ENCODE peak calls at places on chromosomes 4 and X, in seven cellular contexts. One of them, this sample, is unnamed.
A peak's percentile ranks its signal among the peaks of the same experiment; 100 is the strongest.

GRCh38 chr4:139934786-139935330 is 219.1 kb downstream of the MAML3 start:
- DNase-seq in activated CD4-positive, alpha-beta T cell treated with anti-CD3 and anti-CD28 coated beads, Interleukin-2, amount 50 U/mL, for 24 hours: no peak
- DNase-seq in HT-29: no peak
- DNase-seq in A172: no peak
- DNase-seq in T1000: no peak
- DNase-seq in amygdala: no peak
- DNase-seq in heart right ventricle: no peak
- DNase-seq in this sample: no peak

GRCh38 chrX:46573896-46574336 is 351 bp downstream of the CHST7 start:
- DNase-seq in activated CD4-positive, alpha-beta T cell treated with anti-CD3 and anti-CD28 coated beads, Interleukin-2, amount 50 U/mL, for 24 hours: no peak
- DNase-seq in HT-29: peak; percentile 32
- DNase-seq in A172: peak; percentile 29
- DNase-seq in T1000: no peak
- DNase-seq in amygdala: no peak
- DNase-seq in heart right ventricle: peak; percentile 32
- DNase-seq in this sample: no peak

GRCh38 chr4:123300222-123300621 is 96.4 kb upstream of the SPRY1 start:
- DNase-seq in activated CD4-positive, alpha-beta T cell treated with anti-CD3 and anti-CD28 coated beads, Interleukin-2, amount 50 U/mL, for 24 hours: no peak
- DNase-seq in HT-29: no peak
- DNase-seq in A172: no peak
- DNase-seq in T1000: no peak
- DNase-seq in amygdala: no peak
- DNase-seq in heart right ventricle: no peak
- DNase-seq in this sample: no peak

GRCh38 chr4:185592438-185592837 is 57.1 kb upstream of the PDLIM3 start:
- DNase-seq in activated CD4-positive, alpha-beta T cell treated with anti-CD3 and anti-CD28 coated beads, Interleukin-2, amount 50 U/mL, for 24 hours: no peak
- DNase-seq in HT-29: no peak
- DNase-seq in A172: no peak
- DNase-seq in T1000: no peak
- DNase-seq in amygdala: no peak
- DNase-seq in heart right ventricle: no peak
- DNase-seq in this sample: no peak

GRCh38 chrX:13647709-13648212 is 5.2 kb upstream of the TCEANC start:
- DNase-seq in activated CD4-positive, alpha-beta T cell treated with anti-CD3 and anti-CD28 coated beads, Interleukin-2, amount 50 U/mL, for 24 hours: peak; percentile 40
- DNase-seq in HT-29: peak; percentile 78
- DNase-seq in A172: peak; percentile 93
- DNase-seq in T1000: no peak
- DNase-seq in amygdala: no peak
- DNase-seq in heart right ventricle: peak; percentile 43
- DNase-seq in this sample: no peak

GRCh38 chrX:119427024-119427794 is 28.1 kb downstream of the SLC25A43 start:
- DNase-seq in activated CD4-positive, alpha-beta T cell treated with anti-CD3 and anti-CD28 coated beads, Interleukin-2, amount 50 U/mL, for 24 hours: no peak
- DNase-seq in HT-29: no peak
- DNase-seq in A172: no peak
- DNase-seq in T1000: no peak
- DNase-seq in amygdala: peak; percentile 0
- DNase-seq in heart right ventricle: peak; percentile 23
- DNase-seq in this sample: no peak

GRCh38 chrX:12076046-12076445 is 62.2 kb upstream of the FRMPD4 start:
- DNase-seq in activated CD4-positive, alpha-beta T cell treated with anti-CD3 and anti-CD28 coated beads, Interleukin-2, amount 50 U/mL, for 24 hours: no peak
- DNase-seq in HT-29: no peak
- DNase-seq in A172: peak; percentile 11
- DNase-seq in T1000: no peak
- DNase-seq in amygdala: no peak
- DNase-seq in heart right ventricle: no peak
- DNase-seq in this sample: no peak

GRCh38 chr4:75848891-75849290 is 53.4 kb downstream of the PPEF2 start:
- DNase-seq in activated CD4-positive, alpha-beta T cell treated with anti-CD3 and anti-CD28 coated beads, Interleukin-2, amount 50 U/mL, for 24 hours: no peak
- DNase-seq in HT-29: no peak
- DNase-seq in A172: peak; percentile 50
- DNase-seq in T1000: no peak
- DNase-seq in amygdala: no peak
- DNase-seq in heart right ventricle: no peak
- DNase-seq in this sample: no peak

GRCh38 chr4:7588002-7588401 is 153.3 kb upstream of the PSAPL1 start:
- DNase-seq in activated CD4-positive, alpha-beta T cell treated with anti-CD3 and anti-CD28 coated beads, Interleukin-2, amount 50 U/mL, for 24 hours: no peak
- DNase-seq in HT-29: no peak
- DNase-seq in A172: no peak
- DNase-seq in T1000: no peak
- DNase-seq in amygdala: no peak
- DNase-seq in heart right ventricle: no peak
- DNase-seq in this sample: no peak

GRCh38 chr4:74543247-74543670 is 98.3 kb downstream of the AREG start:
- DNase-seq in activated CD4-positive, alpha-beta T cell treated with anti-CD3 and anti-CD28 coated beads, Interleukin-2, amount 50 U/mL, for 24 hours: no peak
- DNase-seq in HT-29: peak; percentile 68
- DNase-seq in A172: no peak
- DNase-seq in T1000: no peak
- DNase-seq in amygdala: no peak
- DNase-seq in heart right ventricle: no peak
- DNase-seq in this sample: no peak

GRCh38 chr4:19309365-19309764 is 942.3 kb upstream of the SLIT2 start:
- DNase-seq in activated CD4-positive, alpha-beta T cell treated with anti-CD3 and anti-CD28 coated beads, Interleukin-2, amount 50 U/mL, for 24 hours: no peak
- DNase-seq in HT-29: peak; percentile 17
- DNase-seq in A172: peak; percentile 42
- DNase-seq in T1000: no peak
- DNase-seq in amygdala: no peak
- DNase-seq in heart right ventricle: no peak
- DNase-seq in this sample: no peak

GRCh38 chr4:151276787-151277557 is at the start of gene PRSS48:
- DNase-seq in activated CD4-positive, alpha-beta T cell treated with anti-CD3 and anti-CD28 coated beads, Interleukin-2, amount 50 U/mL, for 24 hours: peak; percentile 3
- DNase-seq in HT-29: peak; percentile 68
- DNase-seq in A172: peak; percentile 43
- DNase-seq in T1000: no peak
- DNase-seq in amygdala: peak; percentile 45
- DNase-seq in heart right ventricle: peak; percentile 57
- DNase-seq in this sample: peak; percentile 49

GRCh38 chr4:182238355-182238931 is 4.8 kb upstream of the TENM3 start:
- DNase-seq in activated CD4-positive, alpha-beta T cell treated with anti-CD3 and anti-CD28 coated beads, Interleukin-2, amount 50 U/mL, for 24 hours: no peak
- DNase-seq in HT-29: no peak
- DNase-seq in A172: peak; percentile 54
- DNase-seq in T1000: peak; percentile 28
- DNase-seq in amygdala: no peak
- DNase-seq in heart right ventricle: no peak
- DNase-seq in this sample: no peak

GRCh38 chr4:111718763-111719537 is 426.3 kb upstream of the FAM241A start:
- DNase-seq in activated CD4-positive, alpha-beta T cell treated with anti-CD3 and anti-CD28 coated beads, Interleukin-2, amount 50 U/mL, for 24 hours: no peak
- DNase-seq in HT-29: no peak
- DNase-seq in A172: no peak
- DNase-seq in T1000: no peak
- DNase-seq in amygdala: no peak
- DNase-seq in heart right ventricle: no peak
- DNase-seq in this sample: no peak

GRCh38 chrX:19198448-19198847 is 76.2 kb upstream of the ADGRG2 start:
- DNase-seq in activated CD4-positive, alpha-beta T cell treated with anti-CD3 and anti-CD28 coated beads, Interleukin-2, amount 50 U/mL, for 24 hours: no peak
- DNase-seq in HT-29: no peak
- DNase-seq in A172: no peak
- DNase-seq in T1000: no peak
- DNase-seq in amygdala: no peak
- DNase-seq in heart right ventricle: no peak
- DNase-seq in this sample: no peak

GRCh38 chrX:37796805-37797204 is 16.9 kb downstream of the CYBB start:
- DNase-seq in activated CD4-positive, alpha-beta T cell treated with anti-CD3 and anti-CD28 coated beads, Interleukin-2, amount 50 U/mL, for 24 hours: no peak
- DNase-seq in HT-29: no peak
- DNase-seq in A172: no peak
- DNase-seq in T1000: no peak
- DNase-seq in amygdala: no peak
- DNase-seq in heart right ventricle: peak; percentile 6
- DNase-seq in this sample: no peak

GRCh38 chr4:19135886-19136633 is 1114.5 kb upstream of the LCORL start:
- DNase-seq in activated CD4-positive, alpha-beta T cell treated with anti-CD3 and anti-CD28 coated beads, Interleukin-2, amount 50 U/mL, for 24 hours: no peak
- DNase-seq in HT-29: no peak
- DNase-seq in A172: no peak
- DNase-seq in T1000: no peak
- DNase-seq in amygdala: no peak
- DNase-seq in heart right ventricle: no peak
- DNase-seq in this sample: no peak

GRCh38 chr4:145511913-145512522 is 30.4 kb downstream of the SMAD1 start:
- DNase-seq in activated CD4-positive, alpha-beta T cell treated with anti-CD3 and anti-CD28 coated beads, Interleukin-2, amount 50 U/mL, for 24 hours: no peak
- DNase-seq in HT-29: no peak
- DNase-seq in A172: peak; percentile 22
- DNase-seq in T1000: no peak
- DNase-seq in amygdala: no peak
- DNase-seq in heart right ventricle: no peak
- DNase-seq in this sample: no peak

GRCh38 chrX:24396930-24397277 is 36.5 kb downstream of the SUPT20HL1 start:
- DNase-seq in activated CD4-positive, alpha-beta T cell treated with anti-CD3 and anti-CD28 coated beads, Interleukin-2, amount 50 U/mL, for 24 hours: no peak
- DNase-seq in HT-29: no peak
- DNase-seq in A172: no peak
- DNase-seq in T1000: no peak
- DNase-seq in amygdala: no peak
- DNase-seq in heart right ventricle: no peak
- DNase-seq in this sample: no peak

GRCh38 chr4:65918872-65919271 is 248.6 kb upstream of the EPHA5 start:
- DNase-seq in activated CD4-positive, alpha-beta T cell treated with anti-CD3 and anti-CD28 coated beads, Interleukin-2, amount 50 U/mL, for 24 hours: no peak
- DNase-seq in HT-29: no peak
- DNase-seq in A172: no peak
- DNase-seq in T1000: no peak
- DNase-seq in amygdala: no peak
- DNase-seq in heart right ventricle: no peak
- DNase-seq in this sample: no peak

GRCh38 chrX:39814391-39814790 is 283.4 kb downstream of the BCOR start:
- DNase-seq in activated CD4-positive, alpha-beta T cell treated with anti-CD3 and anti-CD28 coated beads, Interleukin-2, amount 50 U/mL, for 24 hours: no peak
- DNase-seq in HT-29: peak; percentile 32
- DNase-seq in A172: peak; percentile 36
- DNase-seq in T1000: peak; percentile 1
- DNase-seq in amygdala: no peak
- DNase-seq in heart right ventricle: no peak
- DNase-seq in this sample: no peak

GRCh38 chrX:54358424-54359211 is 772 bp upstream of the WNK3 start:
- DNase-seq in activated CD4-positive, alpha-beta T cell treated with anti-CD3 and anti-CD28 coated beads, Interleukin-2, amount 50 U/mL, for 24 hours: peak; percentile 27
- DNase-seq in HT-29: no peak
- DNase-seq in A172: peak; percentile 52
- DNase-seq in T1000: peak; percentile 60
- DNase-seq in amygdala: peak; percentile 35
- DNase-seq in heart right ventricle: peak; percentile 33
- DNase-seq in this sample: peak; percentile 56

GRCh38 chr4:174697164-174697563 is 131.9 kb downstream of the GLRA3 start:
- DNase-seq in activated CD4-positive, alpha-beta T cell treated with anti-CD3 and anti-CD28 coated beads, Interleukin-2, amount 50 U/mL, for 24 hours: no peak
- DNase-seq in HT-29: no peak
- DNase-seq in A172: no peak
- DNase-seq in T1000: no peak
- DNase-seq in amygdala: no peak
- DNase-seq in heart right ventricle: no peak
- DNase-seq in this sample: no peak

GRCh38 chr4:185213829-185214228 is 4.4 kb downstream of the SNX25 start:
- DNase-seq in activated CD4-positive, alpha-beta T cell treated with anti-CD3 and anti-CD28 coated beads, Interleukin-2, amount 50 U/mL, for 24 hours: no peak
- DNase-seq in HT-29: no peak
- DNase-seq in A172: no peak
- DNase-seq in T1000: no peak
- DNase-seq in amygdala: no peak
- DNase-seq in heart right ventricle: no peak
- DNase-seq in this sample: no peak

GRCh38 chr4:39544580-39545315 is 17.5 kb upstream of the UGDH start:
- DNase-seq in activated CD4-positive, alpha-beta T cell treated with anti-CD3 and anti-CD28 coated beads, Interleukin-2, amount 50 U/mL, for 24 hours: no peak
- DNase-seq in HT-29: no peak
- DNase-seq in A172: no peak
- DNase-seq in T1000: no peak
- DNase-seq in amygdala: no peak
- DNase-seq in heart right ventricle: no peak
- DNase-seq in this sample: no peak